ENCODE peak calls at places on chromosomes 3 and 15, in eight cellular contexts. Y, S, Z, J, K, B, U and X are unnamed samples.

GRCh38 chr15:65326109-65326508 is 21.6 kb downstream of the RNU5B-1 start:
- DNase-seq in Y (peak; percentile 6), S (peak; percentile 59), Z (no peak), J (no peak), K (peak; percentile 92), B (no peak), U (no peak), X (peak; percentile 14)

GRCh38 chr3:127180859-127181258 is 12.1 kb upstream of the PRR23E start:
- DNase-seq in Y (no peak), S (no peak), Z (no peak), J (no peak), K (no peak), B (no peak), U (no peak), X (no peak)

GRCh38 chr3:150365132-150365604 is 42.9 kb upstream of the TSC22D2 start:
- DNase-seq in Y (peak; percentile 82), S (no peak), Z (peak; percentile 85), J (peak; percentile 39), K (no peak), B (peak; percentile 69), U (peak; percentile 82), X (peak; percentile 85)

GRCh38 chr15:43792761-43793493 is 807 bp downstream of the SERF2 start:
- DNase-seq in Y (no peak), S (peak; percentile 33), Z (peak; percentile 20), J (peak; percentile 59), K (peak; percentile 28), B (no peak), U (peak; percentile 22), X (peak; percentile 39)

GRCh38 chr3:128317101-128317697 is 149.5 kb downstream of the DNAJB8 start:
- DNase-seq in Y (no peak), S (no peak), Z (no peak), J (no peak), K (no peak), B (no peak), U (no peak), X (no peak)

GRCh38 chr3:115615451-115615850 is 7.9 kb upstream of the GAP43 start:
- DNase-seq in Y (no peak), S (no peak), Z (no peak), J (no peak), K (no peak), B (no peak), U (no peak), X (no peak)

GRCh38 chr15:69604050-69604378 is 151.4 kb downstream of the RPLP1 start:
- DNase-seq in Y (no peak), S (no peak), Z (peak; percentile 70), J (no peak), K (no peak), B (peak; percentile 26), U (peak; percentile 21), X (no peak)

GRCh38 chr3:115402651-115403050 is 220.7 kb upstream of the GAP43 start:
- DNase-seq in Y (no peak), S (no peak), Z (no peak), J (no peak), K (no peak), B (no peak), U (no peak), X (no peak)

GRCh38 chr3:134449951-134450350 is 35.8 kb downstream of the ANAPC13 start:
- DNase-seq in Y (no peak), S (no peak), Z (no peak), J (no peak), K (peak; percentile 77), B (no peak), U (no peak), X (no peak)

GRCh38 chr3:177804032-177804431 is 606.8 kb upstream of the TBL1XR1 start:
- DNase-seq in Y (no peak), S (no peak), Z (no peak), J (no peak), K (no peak), B (no peak), U (no peak), X (peak; percentile 52)

GRCh38 chr3:39100500-39100886 is 6.9 kb downstream of the GORASP1 start:
- DNase-seq in Y (no peak), S (no peak), Z (no peak), J (no peak), K (no peak), B (no peak), U (no peak), X (no peak)

GRCh38 chr3:65851827-65852226 is 186.9 kb downstream of the MAGI1 start:
- DNase-seq in Y (peak; percentile 81), S (no peak), Z (peak; percentile 31), J (no peak), K (no peak), B (no peak), U (no peak), X (peak; percentile 87)

GRCh38 chr15:80214979-80215378 is 37.0 kb downstream of the CTXND1 start:
- DNase-seq in Y (no peak), S (no peak), Z (no peak), J (no peak), K (no peak), B (no peak), U (no peak), X (no peak)

GRCh38 chr3:48434591-48435222 is 4.8 kb upstream of the PLXNB1 start:
- DNase-seq in Y (no peak), S (no peak), Z (no peak), J (no peak), K (no peak), B (no peak), U (no peak), X (no peak)

DNA sequence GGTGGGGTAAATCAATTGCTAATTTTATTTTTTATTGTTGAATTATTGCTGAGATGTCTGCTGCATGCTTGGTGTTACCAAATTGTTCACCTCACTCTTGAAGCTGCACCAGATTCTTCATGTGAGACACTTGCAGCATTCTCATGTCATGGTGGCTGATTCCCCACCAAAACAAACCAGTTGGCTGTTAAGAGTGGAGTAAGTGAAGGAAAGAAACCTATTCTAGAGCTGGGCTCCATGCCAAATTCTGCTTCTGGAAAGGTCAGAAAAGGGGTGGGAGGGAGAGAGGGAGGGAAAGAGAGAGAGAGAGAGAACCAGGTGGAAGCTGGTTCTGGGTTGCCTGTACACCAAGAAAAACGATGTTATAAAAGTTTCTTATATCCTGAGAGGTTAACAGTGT is 317.5 kb upstream of the THRB start:
- DNase-seq in Y (no peak), S (no peak), Z (no peak), J (no peak), K (no peak), B (no peak), U (no peak), X (no peak)
- H3K9ac ChIP-seq in Y (no peak overlapping the region), S (no peak overlapping the region), Z (no peak overlapping the region), J (no peak overlapping the region), K (no peak overlapping the region), B (no peak overlapping the region), U (no peak overlapping the region), X (no peak overlapping the region)

GRCh38 chr3:62373215-62373614 is at the start of gene FEZF2:
- DNase-seq in Y (no peak), S (peak; percentile 79), Z (no peak), J (no peak), K (no peak), B (no peak), U (no peak), X (no peak)
- TF ChIP-seq EZH2 in Y (no peak), S (peak; percentile 94), Z (no peak), J (no peak), K (peak; percentile 47), B (no peak), U (no peak), X (no peak)

GRCh38 chr3:183826854-183827253 is 1.5 kb upstream of the MAP6D1 start:
- DNase-seq in Y (no peak), S (no peak), Z (no peak), J (no peak), K (no peak), B (no peak), U (no peak), X (no peak)

GRCh38 chr3:183824761-183825379 is 507 bp downstream of the MAP6D1 start:
- DNase-seq in Y (no peak), S (peak; percentile 58), Z (peak; percentile 25), J (no peak), K (peak; percentile 19), B (no peak), U (no peak), X (no peak)

GRCh38 chr3:183827809-183828537 is 2.6 kb upstream of the MAP6D1 start:
- DNase-seq in Y (no peak), S (no peak), Z (no peak), J (no peak), K (no peak), B (no peak), U (no peak), X (no peak)

GRCh38 chr3:183825380-183826161 is at the start of gene MAP6D1:
- DNase-seq in Y (peak; percentile 18), S (peak; percentile 90), Z (peak; percentile 54), J (no peak), K (peak; percentile 42), B (peak; percentile 22), U (peak; percentile 18), X (peak; percentile 49)

DNA sequence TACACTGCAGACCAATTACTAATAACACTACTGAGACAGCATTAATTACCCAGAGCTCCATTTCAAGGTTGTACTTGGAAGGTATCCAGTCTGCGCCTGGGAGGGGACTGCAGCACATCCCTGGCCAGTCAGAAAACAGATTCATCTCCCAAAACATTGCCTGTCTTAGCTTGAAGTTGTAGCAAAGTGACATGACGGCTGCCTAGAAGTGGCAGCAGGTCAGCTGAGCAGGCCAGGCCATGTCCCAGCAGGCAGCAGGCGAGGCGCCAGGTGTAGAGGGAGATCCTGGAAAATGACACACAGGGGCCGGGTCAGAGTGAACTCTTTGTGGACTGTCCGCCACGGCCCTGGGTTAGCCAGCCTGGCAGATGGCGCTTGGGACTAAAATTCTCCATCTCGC is 1.1 kb upstream of the MAP6D1 start:
- DNase-seq in Y (no peak), S (no peak), Z (no peak), J (no peak), K (no peak), B (no peak), U (no peak), X (no peak)
- H2AFZ ChIP-seq in Y (no peak overlapping the region), S (no peak overlapping the region), Z (no peak overlapping the region), J (no peak overlapping the region), K (no peak overlapping the region), B (no peak overlapping the region), U (no peak overlapping the region), X (no peak overlapping the region)

DNA sequence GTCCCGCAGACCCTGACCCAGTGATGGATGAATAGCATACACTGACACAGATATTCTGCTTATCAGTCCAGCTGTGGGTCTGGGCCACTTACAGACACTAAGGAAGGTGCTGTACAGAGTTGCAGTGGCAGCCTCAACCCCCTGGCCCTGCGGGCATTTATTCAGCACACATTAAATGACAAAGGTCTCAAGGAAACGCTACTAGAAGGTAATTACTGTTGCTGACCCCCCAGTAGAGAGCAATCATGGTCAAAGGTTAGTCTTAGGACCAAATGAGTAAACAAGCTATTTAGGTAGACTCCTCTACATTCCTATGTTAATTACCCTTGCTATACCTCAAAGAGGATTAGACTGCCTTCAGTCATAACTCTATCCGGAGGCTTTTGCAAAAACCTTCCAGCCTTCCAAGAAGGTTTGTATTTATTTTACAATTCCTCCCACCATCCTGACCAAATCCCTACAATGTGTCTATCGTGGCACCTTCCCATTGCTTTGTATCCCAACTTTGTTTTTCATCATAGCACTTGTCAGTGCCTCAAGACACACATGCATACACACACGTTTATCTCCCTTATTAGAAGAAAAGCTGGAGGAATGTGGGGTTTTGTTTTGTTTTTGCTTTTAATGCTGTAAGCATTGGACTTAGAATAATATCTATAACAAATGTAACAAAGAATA is 227.9 kb downstream of the PYDC2 start:
- DNase-seq in Y (no peak), S (peak; percentile 4), Z (no peak), J (no peak), K (no peak), B (no peak), U (no peak), X (no peak)
- H3K9ac ChIP-seq in Y (no peak overlapping the region), S (no peak overlapping the region), Z (no peak overlapping the region), J (no peak overlapping the region), K (no peak overlapping the region), B (no peak overlapping the region), U (no peak overlapping the region), X (no peak overlapping the region)

GRCh38 chr3:46464326-46465195 is at the start of gene LTF:
- DNase-seq in Y (no peak), S (no peak), Z (no peak), J (no peak), K (no peak), B (no peak), U (no peak), X (no peak)
- TF ChIP-seq EZH2 in Y (peak; percentile 83), S (no peak), Z (no peak), J (no peak), K (no peak), B (no peak), U (no peak), X (peak; percentile 54)